ENCODE peak calls at places on chromosomes 6 and 20, in six cellular contexts. K is GM23338, A is astrocyte, E is uterus, M is A549, C is foreskin fibroblast. L is an unnamed sample.

GRCh38 chr6:79266051-79266450 is 31.6 kb upstream of the HMGN3 start:
- DNase-seq in K (no peak), A (no peak), E (no peak), M (no peak), C (peak; percentile 22), L (no peak)

GRCh38 chr6:13470240-13471140 is 16.9 kb downstream of the GFOD1 start:
- DNase-seq in K (no peak), A (no peak), E (no peak), M (no peak), C (no peak), L (no peak)

GRCh38 chr20:10524034-10524476 is 89.0 kb downstream of the SLX4IP start:
- DNase-seq in K (peak; percentile 71), A (peak; percentile 55), E (peak; percentile 46), M (no peak), C (peak; percentile 28), L (no peak)

GRCh38 chr6:116363759-116364158 is 7.0 kb upstream of the DSE start:
- DNase-seq in K (no peak), A (peak; percentile 63), E (no peak), M (no peak), C (peak; percentile 57), L (no peak)

GRCh38 chr20:51491393-51491792 is 51.1 kb downstream of the NFATC2 start:
- DNase-seq in K (no peak), A (no peak), E (no peak), M (no peak), C (no peak), L (no peak)

GRCh38 chr6:139846538-139847321 is 472.3 kb upstream of the CITED2 start:
- DNase-seq in K (peak; percentile 59), A (no peak), E (no peak), M (no peak), C (no peak), L (no peak)

GRCh38 chr6:155248021-155249001 is 15.5 kb upstream of the CLDN20 start:
- DNase-seq in K (peak; percentile 83), A (peak; percentile 56), E (peak; percentile 64), M (peak; percentile 21), C (peak; percentile 90), L (no peak)

GRCh38 chr6:30730611-30731435 is 10.7 kb downstream of the TUBB start:
- DNase-seq in K (peak; percentile 94), A (no peak), E (peak; percentile 59), M (no peak), C (peak; percentile 69), L (no peak)

GRCh38 chr6:154732538-154732823 is 735 bp upstream of the SCAF8 start:
- DNase-seq in K (peak; percentile 78), A (peak; percentile 14), E (no peak), M (no peak), C (no peak), L (no peak)

GRCh38 chr6:35304299-35304698 is 6.7 kb downstream of the DEF6 start:
- DNase-seq in K (no peak), A (no peak), E (no peak), M (no peak), C (no peak), L (no peak)

GRCh38 chr20:3728876-3729275 is 3.6 kb upstream of the HSPA12B start:
- DNase-seq in K (no peak), A (no peak), E (no peak), M (no peak), C (no peak), L (no peak)

GRCh38 chr20:3729811-3730550 is 2.5 kb upstream of the HSPA12B start:
- DNase-seq in K (no peak), A (no peak), E (no peak), M (no peak), C (no peak), L (no peak)

GRCh38 chr20:3729378-3729777 is 3.1 kb upstream of the HSPA12B start:
- DNase-seq in K (no peak), A (no peak), E (no peak), M (no peak), C (no peak), L (no peak)

GRCh38 chr20:3728354-3728753 is 4.1 kb upstream of the HSPA12B start:
- DNase-seq in K (no peak), A (no peak), E (no peak), M (no peak), C (no peak), L (no peak)

DNA sequence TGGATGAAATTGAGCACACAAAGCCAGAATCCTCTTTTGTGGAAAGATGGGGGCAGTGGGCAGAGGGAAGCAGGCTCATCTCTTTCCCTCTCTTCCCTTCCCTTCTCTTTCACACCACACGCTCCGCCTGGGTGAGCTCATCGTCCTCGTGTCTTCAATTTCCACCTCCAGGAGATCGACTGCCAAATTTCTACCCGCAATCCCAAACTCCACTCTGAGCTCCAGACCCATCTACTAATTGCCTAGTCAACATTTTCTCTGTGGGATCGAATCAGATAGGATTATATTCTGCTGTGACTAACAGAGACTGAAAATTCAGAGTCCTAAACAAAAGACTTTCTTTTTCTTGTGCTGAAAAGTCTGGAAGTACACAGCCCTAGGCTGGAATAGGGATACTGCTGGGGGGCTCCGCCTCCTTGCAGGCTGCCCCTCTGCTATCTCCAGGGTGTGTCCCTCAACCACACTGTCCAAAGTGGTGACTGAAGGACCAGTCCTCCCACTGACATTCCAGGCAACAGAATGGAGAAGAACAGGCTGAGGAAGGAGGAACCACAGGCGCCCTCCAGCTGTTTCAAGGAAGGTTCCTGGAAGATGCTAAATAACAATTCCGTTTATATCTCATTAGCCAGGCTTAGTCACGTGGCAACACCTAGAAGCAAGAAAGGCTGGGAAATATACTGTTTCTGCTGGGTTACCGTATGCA is 5.0 kb upstream of the HSPA12B start:
- DNase-seq in K (no peak), A (peak; percentile 64), E (peak; percentile 72), M (no peak), C (peak; percentile 78), L (no peak)
- H3K4me3 ChIP-seq in K (no peak overlapping the region), A (no peak overlapping the region), E (peak overlapping the region; percentile 16), M (no peak overlapping the region), C (peak overlapping the region; percentile 35), L (no peak overlapping the region)

DNA sequence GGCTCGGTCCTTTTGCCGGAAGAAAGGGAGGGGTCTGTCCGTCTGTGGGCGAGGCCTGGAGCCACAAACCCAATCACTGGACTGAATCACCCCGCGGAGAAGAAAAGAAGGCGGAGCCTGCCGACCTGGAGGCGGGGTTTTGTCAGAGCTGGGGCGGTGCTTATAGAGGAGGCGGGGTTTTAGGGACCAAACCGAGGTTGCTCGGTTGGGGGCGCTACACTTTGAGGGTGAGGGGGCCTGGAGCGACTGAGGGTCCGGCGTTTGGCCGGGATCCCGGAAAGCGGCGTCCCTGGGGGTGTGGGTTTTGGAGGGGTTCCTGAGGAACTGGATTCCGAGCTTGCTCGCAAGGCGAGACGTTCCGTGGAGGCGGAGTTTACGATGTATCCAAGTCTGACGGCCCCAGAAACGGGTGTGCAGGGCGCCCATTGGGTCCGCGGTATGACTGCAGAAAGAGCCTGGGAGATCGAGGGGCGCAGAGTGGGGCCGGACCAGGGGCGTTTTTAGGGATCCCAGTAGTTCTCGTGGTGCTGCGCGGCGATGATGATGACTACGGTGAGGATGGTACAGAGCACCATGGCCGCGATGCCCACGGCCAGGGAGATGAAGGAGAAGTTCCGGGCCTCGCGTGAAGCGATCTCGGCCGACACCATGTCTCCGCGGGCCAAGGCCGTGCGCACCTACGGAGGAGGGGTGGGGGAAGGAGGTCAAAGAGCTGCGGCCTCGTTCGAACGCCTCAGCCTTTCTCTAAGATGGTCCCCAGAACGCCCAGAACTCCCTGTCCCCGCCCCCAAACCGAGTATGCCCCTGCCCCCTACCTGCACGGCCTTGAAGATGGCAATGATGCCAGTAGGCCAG is 2.8 kb downstream of the PRRT1 start:
- DNase-seq in K (peak; percentile 96), A (peak; percentile 6), E (no peak), M (no peak), C (no peak), L (no peak)
- TF ChIP-seq CTCF in K (peak; percentile 71), A (no peak), E (no peak), M (no peak), C (no peak), L (peak; percentile 35)

GRCh38 chr6:77470983-77471382 is 7.7 kb upstream of the HTR1B start:
- DNase-seq in K (no peak), A (peak; percentile 14), E (no peak), M (no peak), C (peak; percentile 41), L (peak; percentile 32)

GRCh38 chr6:77474286-77474956 is 11.1 kb upstream of the HTR1B start:
- DNase-seq in K (no peak), A (no peak), E (no peak), M (no peak), C (no peak), L (no peak)

GRCh38 chr6:77474973-77475372 is 11.7 kb upstream of the HTR1B start:
- DNase-seq in K (no peak), A (no peak), E (no peak), M (no peak), C (no peak), L (no peak)
- H3K4me3 ChIP-seq in K (no peak overlapping the region), A (no peak overlapping the region), E (no peak overlapping the region), M (no peak overlapping the region), C (no peak overlapping the region), L (no peak overlapping the region)

DNA sequence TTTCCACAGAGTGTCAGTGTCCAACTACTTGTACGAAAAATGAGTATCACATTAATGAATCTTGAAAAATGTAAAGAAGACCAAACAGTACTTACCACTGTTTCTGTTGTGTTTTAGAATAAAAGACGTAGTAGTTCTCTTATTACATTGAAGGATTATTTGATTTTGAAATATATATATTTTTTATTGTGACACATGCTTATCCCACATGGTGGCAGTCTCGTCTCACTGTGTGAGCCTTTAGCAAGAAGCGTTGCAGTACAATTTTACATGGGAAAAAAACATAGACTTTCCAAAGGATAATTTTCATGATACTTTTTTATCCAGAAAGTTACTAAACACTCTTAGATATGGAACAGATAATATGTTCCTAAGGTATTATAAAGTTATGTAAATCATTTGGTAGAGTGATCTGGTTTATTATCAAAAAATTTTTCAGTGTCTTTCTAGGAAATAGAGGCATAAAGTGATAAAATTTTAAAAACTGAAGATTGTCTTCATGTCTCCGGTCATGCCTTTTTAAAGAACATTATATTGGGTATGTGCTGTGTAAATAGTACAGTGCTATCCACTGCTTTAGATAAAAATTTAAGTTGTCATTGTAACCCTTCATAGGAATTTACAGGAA is 117.5 kb upstream of the SAMD5 start:
- DNase-seq in K (peak; percentile 43), A (peak; percentile 4), E (no peak), M (peak; percentile 2), C (peak; percentile 62), L (no peak)
- TF ChIP-seq CTCF in K (peak; percentile 75), A (peak; percentile 39), E (no peak), M (peak; percentile 52), C (no peak), L (peak; percentile 66)